ENCODE peak calls at places on chromosomes 12 and 14, in six cellular contexts. A, M, F, E, D and U are unnamed samples.

GRCh38 chr12:14836336-14837210 is 6.8 kb downstream of the ART4 start:
- DNase-seq in D (no peak), M (peak; percentile 41), F (no peak), A (peak; percentile 84), E (no peak), U (peak; percentile 70)

GRCh38 chr12:6224550-6224949 is 24.4 kb downstream of the CD9 start:
- DNase-seq in A (peak; percentile 65), E (no peak), F (no peak), M (no peak), D (peak; percentile 70), U (no peak)

GRCh38 chr14:79465651-79466050 is 745.7 kb downstream of the DIO2 start:
- DNase-seq in F (no peak), M (no peak), E (no peak), D (no peak), A (no peak), U (peak; percentile 13)

GRCh38 chr12:57226588-57227314 is 2.8 kb upstream of the SHMT2 start:
- DNase-seq in E (no peak), F (no peak), M (no peak), A (no peak), D (no peak), U (no peak)

GRCh38 chr12:9699898-9700605 is 30.5 kb downstream of the CLEC2D start:
- DNase-seq in D (no peak), A (peak; percentile 36), E (no peak), F (no peak), M (no peak), U (no peak)

GRCh38 chr12:69239922-69240624 is 704 bp downstream of the CPSF6 start:
- DNase-seq in A (peak; percentile 48), D (peak; percentile 53), M (no peak), F (peak; percentile 68), E (peak; percentile 22), U (no peak)

GRCh38 chr12:124456652-124457152 is 110.7 kb downstream of the NCOR2 start:
- DNase-seq in F (no peak), M (no peak), D (no peak), A (no peak), E (no peak), U (no peak)

GRCh38 chr14:58272589-58273372 is 25.6 kb upstream of the ARID4A start:
- DNase-seq in F (no peak), D (no peak), M (no peak), E (peak; percentile 17), A (peak; percentile 69), U (peak; percentile 6)

GRCh38 chr12:132218915-132219314 is 74.7 kb downstream of the NOC4L start:
- DNase-seq in D (peak; percentile 54), A (peak; percentile 9), F (peak; percentile 42), E (peak; percentile 81), M (no peak), U (no peak)

GRCh38 chr12:93183940-93184663 is 193.6 kb upstream of the NUDT4 start:
- DNase-seq in M (no peak), A (peak; percentile 21), F (peak; percentile 51), D (no peak), E (no peak), U (no peak)

GRCh38 chr12:41621288-41621687 is 433.2 kb downstream of the PDZRN4 start:
- DNase-seq in M (no peak), A (peak; percentile 68), E (no peak), D (no peak), F (no peak), U (no peak)

GRCh38 chr14:105199093-105199492 is 18.0 kb upstream of the NUDT14 start:
- DNase-seq in M (no peak), E (no peak), A (no peak), D (no peak), F (no peak), U (no peak)

GRCh38 chr12:131672941-131673330 is 38.0 kb upstream of the SFSWAP start:
- DNase-seq in D (no peak), M (no peak), E (no peak), F (no peak), A (no peak), U (no peak)

GRCh38 chr12:69570000-69570516 is 15.2 kb upstream of the CCT2 start:
- DNase-seq in D (no peak), E (no peak), A (peak; percentile 39), M (no peak), F (no peak), U (no peak)

GRCh38 chr12:29160230-29160629 is 11.2 kb downstream of the FAR2 start:
- DNase-seq in M (no peak), D (no peak), F (no peak), E (no peak), A (no peak), U (no peak)

GRCh38 chr12:63978519-63978918 is 134.0 kb downstream of the SRGAP1 start:
- DNase-seq in E (no peak), M (peak; percentile 61), A (peak; percentile 69), F (no peak), D (no peak), U (peak; percentile 24)